ENCODE peak calls at places on chromosomes 12 and 14, in five cellular contexts. K, R, X, O and S are unnamed samples.

GRCh38 chr14:98897605-98898309 is 374.2 kb downstream of the BCL11B start:
- DNase-seq in K (no peak), R (no peak), X (no peak), O (no peak), S (no peak)

GRCh38 chr12:68623984-68624383 is 13.3 kb downstream of the RAP1B start:
- DNase-seq in K (no peak), R (no peak), X (no peak), O (no peak), S (no peak)

GRCh38 chr12:76558684-76559276 is 791 bp downstream of the OSBPL8 start:
- DNase-seq in K (peak; percentile 95), R (peak; percentile 50), X (no peak), O (peak; percentile 53), S (peak; percentile 17)

GRCh38 chr12:22874151-22874550 is 249.2 kb downstream of the ETNK1 start:
- DNase-seq in K (no peak), R (no peak), X (no peak), O (no peak), S (no peak)

GRCh38 chr14:54475187-54475881 is 13.4 kb downstream of the GMFB start:
- DNase-seq in K (no peak), R (no peak), X (no peak), O (no peak), S (no peak)

GRCh38 chr12:89474615-89475014 is 50.0 kb downstream of the GALNT4 start:
- DNase-seq in K (no peak), R (no peak), X (no peak), O (no peak), S (no peak)

GRCh38 chr12:5076761-5077160 is 33.1 kb downstream of the KCNA5 start:
- DNase-seq in K (no peak), R (no peak), X (no peak), O (no peak), S (no peak)

GRCh38 chr12:124764451-124764850 is 99.2 kb downstream of the SCARB1 start:
- DNase-seq in K (peak; percentile 87), R (no peak), X (no peak), O (peak; percentile 65), S (no peak)

GRCh38 chr14:95440496-95440895 is 76.0 kb downstream of the SYNE3 start:
- DNase-seq in K (no peak), R (no peak), X (no peak), O (no peak), S (no peak)

GRCh38 chr12:28872654-28873268 is 276.3 kb upstream of the FAR2 start:
- DNase-seq in K (peak; percentile 77), R (peak; percentile 77), X (peak; percentile 24), O (peak; percentile 49), S (peak; percentile 58)

GRCh38 chr14:53355581-53356112 is 202.5 kb upstream of the DDHD1 start:
- DNase-seq in K (peak; percentile 38), R (peak; percentile 4), X (no peak), O (peak; percentile 80), S (no peak)

GRCh38 chr14:60863251-60863650 is 117.6 kb downstream of the TRMT5 start:
- DNase-seq in K (no peak), R (no peak), X (no peak), O (no peak), S (no peak)

GRCh38 chr12:32756476-32757158 is 920 bp upstream of the YARS2 start:
- DNase-seq in K (no peak), R (peak; percentile 6), X (no peak), O (peak; percentile 12), S (peak; percentile 34)